ENCODE peak calls at places on chromosomes 1 and 21, in six cellular contexts. J is stimulated activated CD4-positive, alpha-beta T cell treated with anti-CD3 and anti-CD28 coated beads, Interleukin-2, amount 100 ng/mL, for 4 hours; O is CD8-positive, alpha-beta memory T cell; E is kidney tubule cell; N is Calu3; T is osteocyte. P is an unnamed sample.

GRCh38 chr1:30378991-30379581 is 344.3 kb downstream of the MATN1 start:
- DNase-seq in J (no peak), O (no peak), E (peak), N (no peak), T (peak), P (no peak)

GRCh38 chr1:25927541-25928265 is 21.5 kb upstream of the STMN1 start:
- DNase-seq in J (no peak), O (no peak), E (peak), N (no peak), T (no peak), P (peak)

GRCh38 chr1:175078629-175079028 is 11.0 kb downstream of the TNN start:
- DNase-seq in J (no peak), O (no peak), E (no peak), N (no peak), T (no peak), P (no peak)

GRCh38 chr1:109485001-109485400 is 1.3 kb downstream of the ATXN7L2 start:
- DNase-seq in J (no peak), O (no peak), E (no peak), N (no peak), T (no peak), P (no peak)

GRCh38 chr1:97599447-97599846 is 321.4 kb downstream of the DPYD start:
- DNase-seq in J (no peak), O (no peak), E (no peak), N (no peak), T (no peak), P (no peak)

GRCh38 chr1:62333431-62333830 is 14.2 kb upstream of the KANK4 start:
- DNase-seq in J (no peak), O (no peak), E (peak), N (no peak), T (no peak), P (no peak)

GRCh38 chr21:34801519-34802132 is 132.8 kb downstream of the CLIC6 start:
- DNase-seq in J (no peak), O (peak), E (no peak), N (peak), T (no peak), P (no peak)

GRCh38 chr1:16063226-16063829 is 10.1 kb downstream of the FAM131C start:
- DNase-seq in J (no peak), O (no peak), E (no peak), N (no peak), T (no peak), P (no peak)

GRCh38 chr1:23163395-23163794 is 5.3 kb downstream of the LUZP1 start:
- DNase-seq in J (no peak), O (no peak), E (no peak), N (no peak), T (no peak), P (no peak)

GRCh38 chr1:40709802-40710278 is 18.3 kb downstream of the NFYC start:
- DNase-seq in J (no peak), O (no peak), E (no peak), N (no peak), T (no peak), P (no peak)

GRCh38 chr1:85109475-85109874 is 61.2 kb upstream of the MCOLN3 start:
- DNase-seq in J (peak), O (peak), E (peak), N (peak), T (no peak), P (peak)

GRCh38 chr1:200512191-200512590 is 102.4 kb upstream of the ZNF281 start:
- DNase-seq in J (no peak), O (no peak), E (peak), N (no peak), T (no peak), P (no peak)

GRCh38 chr1:220363196-220363831 is 91.1 kb upstream of the RAB3GAP2 start:
- DNase-seq in J (no peak), O (no peak), E (no peak), N (no peak), T (no peak), P (no peak)

GRCh38 chr1:62337785-62338631 is 18.8 kb upstream of the KANK4 start:
- DNase-seq in J (no peak), O (no peak), E (no peak), N (no peak), T (no peak), P (no peak)

GRCh38 chr1:35777109-35777508 is 7.3 kb upstream of the CLSPN start:
- DNase-seq in J (no peak), O (no peak), E (no peak), N (no peak), T (no peak), P (no peak)

GRCh38 chr1:53584446-53585102 is 125.4 kb downstream of the DMRTB1 start:
- DNase-seq in J (no peak), O (no peak), E (no peak), N (no peak), T (no peak), P (no peak)

GRCh38 chr1:211490821-211491415 is 1.0 kb downstream of the RD3 start:
- DNase-seq in J (no peak), O (no peak), E (no peak), N (no peak), T (no peak), P (no peak)

GRCh38 chr1:220828950-220829586 is 42.4 kb downstream of the MTARC1 start:
- DNase-seq in J (no peak), O (no peak), E (no peak), N (no peak), T (no peak), P (no peak)

GRCh38 chr1:23593042-23593521 is 33.8 kb upstream of the ID3 start:
- DNase-seq in J (no peak), O (no peak), E (no peak), N (no peak), T (no peak), P (no peak)

GRCh38 chr1:200738348-200738732 is 353 bp upstream of the CAMSAP2 start:
- DNase-seq in J (no peak), O (no peak), E (no peak), N (no peak), T (no peak), P (no peak)

GRCh38 chr1:180785887-180786286 is 126.8 kb upstream of the KIAA1614 start:
- DNase-seq in J (no peak), O (no peak), E (no peak), N (no peak), T (no peak), P (no peak)

GRCh38 chr1:7070389-7071029 is 285.3 kb downstream of the CAMTA1 start:
- DNase-seq in J (peak), O (no peak), E (peak), N (peak), T (no peak), P (peak)

GRCh38 chr1:27348861-27349783 is 7.3 kb downstream of the SYTL1 start:
- DNase-seq in J (no peak), O (no peak), E (peak), N (peak), T (no peak), P (no peak)

GRCh38 chr1:94417962-94418663 is at the start of gene ABCD3:
- DNase-seq in J (peak), O (peak), E (peak), N (peak), T (peak), P (peak)

GRCh38 chr1:46021046-46021822 is 111.2 kb downstream of the PIK3R3 start:
- DNase-seq in J (no peak), O (no peak), E (no peak), N (no peak), T (no peak), P (no peak)

GRCh38 chr1:158163000-158163947 is 17.4 kb upstream of the CD1D start:
- DNase-seq in J (no peak), O (no peak), E (no peak), N (no peak), T (no peak), P (no peak)

GRCh38 chr1:170356585-170356984 is 175.4 kb upstream of the GORAB start:
- DNase-seq in J (no peak), O (no peak), E (no peak), N (no peak), T (no peak), P (no peak)

GRCh38 chr1:191163621-191164020 is 686.0 kb upstream of the BRINP3 start:
- DNase-seq in J (no peak), O (no peak), E (no peak), N (no peak), T (no peak), P (no peak)

GRCh38 chr1:83857108-83857507 is 141.8 kb downstream of the TTLL7 start:
- DNase-seq in J (no peak), O (no peak), E (peak), N (no peak), T (no peak), P (no peak)

GRCh38 chr1:2587860-2588571 is 1.4 kb downstream of the PRXL2B start:
- DNase-seq in J (no peak), O (no peak), E (no peak), N (no peak), T (no peak), P (no peak)

GRCh38 chr1:183030053-183030452 is 6.8 kb downstream of the LAMC1 start:
- DNase-seq in J (no peak), O (no peak), E (no peak), N (no peak), T (no peak), P (no peak)

GRCh38 chr1:84573481-84573966 is 716 bp downstream of the CTBS start:
- DNase-seq in J (no peak), O (no peak), E (no peak), N (no peak), T (no peak), P (no peak)

GRCh38 chr1:109383087-109383779 is 14.5 kb downstream of the SORT1 start:
- DNase-seq in J (no peak), O (no peak), E (peak), N (no peak), T (no peak), P (no peak)

GRCh38 chr1:224864006-224864405 is 65.5 kb upstream of the DNAH14 start:
- DNase-seq in J (no peak), O (no peak), E (no peak), N (no peak), T (no peak), P (no peak)

GRCh38 chr1:48810740-48811139 is 34.0 kb upstream of the BEND5 start:
- DNase-seq in J (no peak), O (no peak), E (no peak), N (no peak), T (no peak), P (no peak)

GRCh38 chr1:147077936-147078605 is 94.2 kb downstream of the PRKAB2 start:
- DNase-seq in J (no peak), O (no peak), E (no peak), N (no peak), T (no peak), P (no peak)

GRCh38 chr1:211625040-211625439 is 46.1 kb upstream of the SLC30A1 start:
- DNase-seq in J (no peak), O (peak), E (peak), N (no peak), T (no peak), P (no peak)

GRCh38 chr1:224850446-224850845 is 79.0 kb upstream of the DNAH14 start:
- DNase-seq in J (no peak), O (no peak), E (no peak), N (no peak), T (no peak), P (no peak)

GRCh38 chr1:153358691-153358975 is 979 bp downstream of the S100A9 start:
- DNase-seq in J (no peak), O (no peak), E (no peak), N (no peak), T (peak), P (no peak)